ENCODE peak calls at places on chromosomes 3 and 15, in five cellular contexts. U, V, T, K and P are unnamed samples.

GRCh38 chr3:29764059-29764458 is 483.2 kb downstream of the RBMS3 start:
- DNase-seq in U (no peak), V (no peak), T (no peak), K (no peak), P (no peak)

GRCh38 chr15:69908518-69909420 is 188.9 kb downstream of the TLE3 start:
- DNase-seq in U (no peak), V (no peak), T (no peak), K (no peak), P (no peak)

GRCh38 chr3:165643433-165643824 is 193.8 kb downstream of the BCHE start:
- DNase-seq in U (no peak), V (no peak), T (no peak), K (no peak), P (no peak)

GRCh38 chr15:93321881-93322282 is 232.9 kb upstream of the RGMA start:
- DNase-seq in U (no peak), V (peak), T (no peak), K (no peak), P (no peak)

GRCh38 chr15:37246065-37246464 is 145.7 kb upstream of the MEIS2 start:
- DNase-seq in U (no peak), V (no peak), T (no peak), K (no peak), P (no peak)

GRCh38 chr3:153160451-153161137 is 1.4 kb upstream of the RAP2B start:
- DNase-seq in U (peak), V (peak), T (peak), K (peak), P (peak)

GRCh38 chr3:71101581-71101980 is 481.9 kb downstream of the FOXP1 start:
- DNase-seq in U (no peak), V (no peak), T (no peak), K (no peak), P (no peak)

GRCh38 chr3:184321666-184322065 is 7.3 kb downstream of the EIF4G1 start:
- DNase-seq in U (no peak), V (no peak), T (no peak), K (no peak), P (no peak)

GRCh38 chr3:133926736-133927542 is 31.3 kb upstream of the RAB6B start:
- DNase-seq in U (no peak), V (no peak), T (no peak), K (no peak), P (no peak)

GRCh38 chr3:49638445-49638844 is 35.7 kb upstream of the APEH start:
- DNase-seq in U (no peak), V (no peak), T (no peak), K (no peak), P (no peak)

GRCh38 chr3:155646128-155646527 is 98.7 kb downstream of the PLCH1 start:
- DNase-seq in U (no peak), V (no peak), T (no peak), K (no peak), P (no peak)

GRCh38 chr15:44738340-44738984 is 2.1 kb downstream of the TRIM69 start:
- DNase-seq in U (no peak), V (no peak), T (no peak), K (no peak), P (no peak)

GRCh38 chr3:74613566-74613965 is 893 bp downstream of the CNTN3 start:
- DNase-seq in U (no peak), V (peak), T (no peak), K (no peak), P (no peak)

GRCh38 chr3:32481791-32482631 is 20.6 kb downstream of the CMTM6 start:
- DNase-seq in U (no peak), V (no peak), T (no peak), K (no peak), P (no peak)

GRCh38 chr15:85150130-85150480 is 168.4 kb downstream of the PDE8A start:
- DNase-seq in U (no peak), V (no peak), T (no peak), K (no peak), P (no peak)

GRCh38 chr3:123332124-123332641 is 116.7 kb downstream of the ADCY5 start:
- DNase-seq in U (no peak), V (peak), T (peak), K (no peak), P (peak)

GRCh38 chr15:29819979-29820801 is 2.1 kb downstream of the TJP1 start:
- DNase-seq in U (no peak), V (no peak), T (no peak), K (no peak), P (no peak)

GRCh38 chr3:68919000-68919399 is 13.3 kb downstream of the TAFA4 start:
- DNase-seq in U (no peak), V (no peak), T (no peak), K (no peak), P (no peak)

GRCh38 chr3:30324587-30324986 is 281.8 kb upstream of the TGFBR2 start:
- DNase-seq in U (no peak), V (no peak), T (no peak), K (no peak), P (no peak)

GRCh38 chr3:192409203-192409837 is 318.0 kb downstream of the FGF12 start:
- DNase-seq in U (peak), V (no peak), T (peak), K (peak), P (no peak)

GRCh38 chr3:17412950-17413530 is 329.4 kb downstream of the TBC1D5 start:
- DNase-seq in U (no peak), V (peak), T (no peak), K (peak), P (no peak)

GRCh38 chr3:126133606-126134005 is 46.8 kb downstream of the ALDH1L1 start:
- DNase-seq in U (peak), V (peak), T (peak), K (peak), P (peak)

GRCh38 chr15:72341361-72341760 is 21.4 kb upstream of the CELF6 start:
- DNase-seq in U (no peak), V (no peak), T (no peak), K (no peak), P (no peak)

GRCh38 chr3:14434105-14434504 is 31.7 kb downstream of the SLC6A6 start:
- DNase-seq in U (peak), V (no peak), T (no peak), K (no peak), P (no peak)
- H3K27ac ChIP-seq in U (peak), V (no peak), T (peak), K (peak), P (no peak)

GRCh38 chr3:122055215-122055614 is at the start of gene CD86:
- DNase-seq in U (no peak), V (peak), T (no peak), K (no peak), P (no peak)
- H3K4me3 ChIP-seq in U (peak), V (no peak), T (no peak), K (no peak), P (peak)

GRCh38 chr15:89165677-89166076 is 55.7 kb downstream of the RLBP1 start:
- DNase-seq in U (no peak), V (no peak), T (no peak), K (no peak), P (no peak)
- H3K27ac ChIP-seq in U (peak), V (no peak), T (peak), K (peak), P (peak)

GRCh38 chr3:48561045-48561736 is 2.4 kb downstream of the UCN2 start:
- DNase-seq in U (peak), V (peak), T (peak), K (peak), P (no peak)

GRCh38 chr3:48563382-48563918 is at the start of gene UCN2:
- DNase-seq in U (no peak), V (no peak), T (no peak), K (no peak), P (no peak)

GRCh38 chr3:48562367-48563095 is 1.1 kb downstream of the UCN2 start:
- DNase-seq in U (no peak), V (no peak), T (no peak), K (no peak), P (peak)

GRCh38 chr3:48558446-48559134 is 2.0 kb upstream of the PFKFB4 start:
- DNase-seq in U (peak), V (peak), T (peak), K (peak), P (peak)

GRCh38 chr3:48560648-48561018 is 2.9 kb downstream of the UCN2 start:
- DNase-seq in U (peak), V (peak), T (no peak), K (peak), P (no peak)
- H3K4me3 ChIP-seq in U (peak), V (no peak), T (no peak), K (peak), P (no peak)

GRCh38 chr15:96181873-96182301 is 148.6 kb upstream of the NR2F2 start:
- DNase-seq in U (peak), V (peak), T (no peak), K (peak), P (peak)

GRCh38 chr15:96183927-96184266 is 146.6 kb upstream of the NR2F2 start:
- DNase-seq in U (no peak), V (no peak), T (no peak), K (no peak), P (no peak)

GRCh38 chr15:96181217-96181616 is 149.3 kb upstream of the NR2F2 start:
- DNase-seq in U (no peak), V (no peak), T (no peak), K (no peak), P (no peak)

GRCh38 chr15:96184297-96184696 is 146.2 kb upstream of the NR2F2 start:
- DNase-seq in U (no peak), V (no peak), T (no peak), K (no peak), P (no peak)

GRCh38 chr15:96183020-96183926 is 147.2 kb upstream of the NR2F2 start:
- DNase-seq in U (no peak), V (no peak), T (no peak), K (no peak), P (peak)
- H3K27ac ChIP-seq in U (no peak), V (no peak), T (no peak), K (no peak), P (peak)

GRCh38 chr3:98731720-98732238 is 31.4 kb upstream of the ST3GAL6 start:
- DNase-seq in U (no peak), V (no peak), T (no peak), K (no peak), P (no peak)

GRCh38 chr3:98731138-98731537 is 32.0 kb upstream of the ST3GAL6 start:
- DNase-seq in U (no peak), V (no peak), T (no peak), K (no peak), P (no peak)

GRCh38 chr3:98733055-98733777 is 29.9 kb upstream of the ST3GAL6 start:
- DNase-seq in U (peak), V (peak), T (peak), K (peak), P (no peak)

GRCh38 chr3:98733778-98734281 is 29.3 kb upstream of the ST3GAL6 start:
- DNase-seq in U (no peak), V (peak), T (no peak), K (peak), P (peak)

DNA sequence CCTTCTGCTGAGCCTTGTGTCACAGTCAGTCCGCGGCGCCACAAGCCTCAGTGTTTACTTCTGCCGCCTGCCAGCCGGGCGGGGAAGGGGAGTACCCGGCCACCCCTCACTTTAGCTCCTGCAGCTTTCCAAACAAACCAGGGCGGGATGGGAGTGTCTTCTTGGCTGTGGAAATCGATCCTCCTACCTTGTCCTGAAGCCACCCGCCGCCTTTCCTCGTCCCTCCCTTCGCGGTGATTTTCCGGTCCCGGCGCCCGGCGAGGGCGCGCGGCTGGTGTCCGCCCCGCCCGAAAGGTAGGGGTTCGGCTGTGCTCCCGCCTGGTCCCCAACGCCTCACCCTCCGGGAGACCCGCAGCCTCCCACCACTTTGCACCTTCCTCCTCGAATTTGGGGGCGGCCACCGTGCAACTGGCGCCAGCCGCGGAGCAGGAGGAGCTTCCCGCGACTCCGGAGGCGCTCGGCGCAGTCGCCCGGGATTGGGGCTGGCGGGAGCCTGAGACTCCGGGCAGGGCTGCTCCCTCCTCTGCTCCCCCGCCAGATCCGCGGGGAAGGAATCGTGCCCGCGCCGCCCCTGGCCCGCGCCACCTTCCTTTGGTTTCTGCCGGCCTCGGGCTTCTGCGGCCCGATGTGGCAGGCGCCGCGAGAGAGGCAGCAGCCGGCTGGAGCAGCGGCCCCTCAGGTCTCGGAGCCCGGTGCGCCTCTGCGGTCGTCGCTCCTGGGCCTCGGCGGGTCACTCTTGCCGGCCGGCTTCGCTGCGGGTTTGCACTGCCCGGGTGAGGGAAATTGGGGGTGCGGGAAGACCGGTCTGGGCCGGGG is 30.7 kb upstream of the ST3GAL6 start:
- DNase-seq in U (peak), V (peak), T (peak), K (peak), P (peak)
- H3K4me3 ChIP-seq in U (peak), V (peak), T (peak), K (peak), P (peak)

GRCh38 chr3:4644954-4645353 is 151.8 kb downstream of the ITPR1 start:
- DNase-seq in U (no peak), V (no peak), T (no peak), K (no peak), P (no peak)
- H3K27ac ChIP-seq in U (no peak), V (no peak), T (no peak), K (no peak), P (no peak)

GRCh38 chr3:11853450-11853849 is 6.8 kb upstream of the TAMM41 start:
- DNase-seq in U (no peak), V (no peak), T (no peak), K (no peak), P (no peak)
- H3K4me3 ChIP-seq in U (no peak), V (no peak), T (no peak), K (no peak), P (no peak)